ENCODE peak calls at places on chromosomes 3 and 15, in six cellular contexts. M is GM23338, V is esophagus muscularis mucosa, Y is transverse colon, O is sigmoid colon, I is HCT116. W is an unnamed sample.
A peak's percentile ranks its signal among the peaks of the same experiment; 100 is the strongest.

GRCh38 chr3:194276768-194277546 is 74.2 kb downstream of the CPN2 start:
- DNase-seq in V (no peak), M (no peak), Y (peak; percentile 11), O (peak; percentile 81), I (no peak), W (peak; percentile 60)

GRCh38 chr3:133674290-133674912 is 12.7 kb upstream of the TOPBP1 start:
- DNase-seq in M (peak; percentile 54), V (no peak), I (no peak), Y (no peak), O (no peak), W (no peak)

GRCh38 chr15:77603616-77604406 is 28.9 kb downstream of the LINGO1 start:
- DNase-seq in M (no peak), O (no peak), I (no peak), V (no peak), Y (no peak), W (no peak)

GRCh38 chr15:95457520-95457919 is 873.0 kb upstream of the NR2F2 start:
- DNase-seq in Y (no peak), V (no peak), O (no peak), M (no peak), I (no peak), W (no peak)

GRCh38 chr3:105119801-105120340 is 246.8 kb upstream of the ALCAM start:
- DNase-seq in M (no peak), V (no peak), O (no peak), I (no peak), Y (no peak), W (no peak)

GRCh38 chr15:40823572-40824343 is 4.8 kb downstream of the PPP1R14D start:
- DNase-seq in O (no peak), V (no peak), Y (no peak), I (no peak), M (no peak), W (no peak)

GRCh38 chr3:31544634-31545033 is 11.9 kb downstream of the STT3B start:
- DNase-seq in M (no peak), V (no peak), I (no peak), Y (no peak), O (no peak), W (no peak)

GRCh38 chr15:40845511-40846284 is 1.9 kb downstream of the SPINT1 start:
- DNase-seq in Y (peak; percentile 87), I (no peak), V (no peak), M (peak; percentile 59), O (no peak), W (peak; percentile 94)

GRCh38 chr3:171173732-171174131 is 147.2 kb upstream of the SLC2A2 start:
- DNase-seq in O (peak; percentile 68), Y (no peak), I (no peak), M (peak; percentile 41), V (no peak), W (no peak)

GRCh38 chr3:13792512-13793347 is 87.1 kb downstream of the WNT7A start:
- DNase-seq in V (no peak), O (no peak), M (peak; percentile 32), I (no peak), Y (no peak), W (no peak)

GRCh38 chr3:16137044-16137443 is 37.4 kb upstream of the GALNT15 start:
- DNase-seq in M (no peak), I (no peak), O (no peak), Y (no peak), V (no peak), W (no peak)

DNA sequence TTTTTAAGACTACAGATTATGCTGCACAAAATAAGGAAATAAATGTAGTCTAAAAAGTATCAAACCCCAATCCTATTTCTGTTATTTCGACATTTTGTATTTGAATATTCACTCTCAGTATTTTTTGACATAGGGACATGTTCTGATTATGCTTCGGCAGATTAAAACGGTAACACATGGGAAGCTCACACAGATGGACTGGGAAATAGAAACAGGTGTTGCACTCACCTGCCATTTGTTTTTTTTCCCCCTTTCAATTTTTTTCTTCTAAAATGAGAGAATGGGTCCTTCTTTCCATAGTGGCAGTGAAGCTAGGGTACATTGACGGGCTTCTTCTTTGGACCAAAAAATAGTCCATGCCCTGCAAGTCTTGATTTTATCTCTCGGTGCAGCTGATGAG is 163.1 kb downstream of the MYRIP start:
- DNase-seq in M (no peak), O (no peak), Y (no peak), I (no peak), V (no peak), W (no peak)
- TF ChIP-seq POLR2AphosphoS5 in M (no peak), O (no peak), Y (no peak), I (no peak), V (no peak), W (no peak)

GRCh38 chr15:70504305-70504951 is 258.9 kb downstream of the UACA start:
- DNase-seq in V (no peak), Y (peak; percentile 65), M (no peak), I (no peak), O (peak; percentile 83), W (no peak)
- H3K4me1 ChIP-seq in V (peaks cover 36% of the 10 kb centered on the region), Y (no peaks in the 10 kb centered on the region), M (peaks cover 13% of the 10 kb centered on the region), I (peaks cover 54% of the 10 kb centered on the region), O (peaks cover 47% of the 10 kb centered on the region), W (peaks cover 18% of the 10 kb centered on the region)

DNA sequence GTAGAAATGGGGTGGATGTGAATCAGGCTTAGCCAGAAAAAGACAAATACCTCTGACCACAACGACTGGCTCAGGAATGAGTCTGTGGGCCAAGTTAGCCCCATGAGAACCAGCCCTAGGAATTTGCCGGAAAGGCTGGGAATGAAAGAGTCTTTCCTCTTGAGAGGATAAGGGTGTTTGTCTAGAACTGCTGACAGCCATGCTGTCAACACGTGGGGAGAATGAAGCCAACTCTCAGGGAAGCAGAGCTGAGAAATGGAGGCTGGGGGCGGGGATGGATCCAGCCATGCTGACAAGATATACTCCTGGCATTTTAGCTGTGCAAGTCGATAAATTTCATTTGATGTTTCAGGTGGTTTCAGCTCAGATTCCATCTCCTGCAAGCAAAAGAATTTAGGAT is 10.6 kb upstream of the SLC6A1 start:
- DNase-seq in I (no peak), Y (no peak), V (no peak), O (no peak), M (no peak), W (no peak)
- TF ChIP-seq POLR2AphosphoS5 in I (no peak), Y (no peak), V (no peak), O (no peak), M (no peak), W (no peak)

GRCh38 chr15:75212200-75212858 is 10.6 kb downstream of the C15orf39 start:
- DNase-seq in M (no peak), V (no peak), Y (no peak), O (no peak), I (no peak), W (no peak)
- H3K4me1 ChIP-seq in M (no peaks in the 10 kb centered on the region), V (peaks cover 36% of the 10 kb centered on the region), Y (no peaks in the 10 kb centered on the region), O (peaks cover 34% of the 10 kb centered on the region), I (no peaks in the 10 kb centered on the region), W (no peaks in the 10 kb centered on the region)

DNA sequence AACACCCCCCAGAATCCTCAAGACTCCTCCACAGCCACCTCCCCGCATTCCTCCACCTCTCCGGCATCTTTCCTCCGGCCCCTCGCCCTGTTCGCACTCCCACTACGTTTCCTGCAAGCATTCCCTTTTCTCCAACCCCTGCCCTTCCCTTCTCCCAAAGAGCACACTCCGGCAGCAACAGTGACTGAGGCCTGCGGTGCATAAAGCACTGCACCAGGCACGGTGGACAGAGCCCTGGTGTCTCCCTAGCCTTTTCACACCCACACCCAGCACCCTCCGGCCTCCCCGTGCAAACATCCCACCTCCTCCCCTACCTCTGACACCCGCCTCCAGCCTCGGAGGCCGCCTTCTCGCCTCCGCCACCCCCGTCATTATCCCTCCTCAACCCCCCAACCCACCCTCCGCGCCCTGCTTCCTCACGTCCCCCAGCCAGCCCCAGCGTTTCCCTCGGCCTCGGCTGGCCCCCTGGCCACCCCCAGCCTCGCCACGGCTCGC is 577 bp downstream of the ZNF148 start:
- DNase-seq in Y (peak; percentile 43), M (peak; percentile 83), I (no peak), V (no peak), O (no peak), W (peak; percentile 11)
- TF ChIP-seq POLR2AphosphoS5 in Y (no peak), M (no peak), I (no peak), V (no peak), O (no peak), W (no peak)

DNA sequence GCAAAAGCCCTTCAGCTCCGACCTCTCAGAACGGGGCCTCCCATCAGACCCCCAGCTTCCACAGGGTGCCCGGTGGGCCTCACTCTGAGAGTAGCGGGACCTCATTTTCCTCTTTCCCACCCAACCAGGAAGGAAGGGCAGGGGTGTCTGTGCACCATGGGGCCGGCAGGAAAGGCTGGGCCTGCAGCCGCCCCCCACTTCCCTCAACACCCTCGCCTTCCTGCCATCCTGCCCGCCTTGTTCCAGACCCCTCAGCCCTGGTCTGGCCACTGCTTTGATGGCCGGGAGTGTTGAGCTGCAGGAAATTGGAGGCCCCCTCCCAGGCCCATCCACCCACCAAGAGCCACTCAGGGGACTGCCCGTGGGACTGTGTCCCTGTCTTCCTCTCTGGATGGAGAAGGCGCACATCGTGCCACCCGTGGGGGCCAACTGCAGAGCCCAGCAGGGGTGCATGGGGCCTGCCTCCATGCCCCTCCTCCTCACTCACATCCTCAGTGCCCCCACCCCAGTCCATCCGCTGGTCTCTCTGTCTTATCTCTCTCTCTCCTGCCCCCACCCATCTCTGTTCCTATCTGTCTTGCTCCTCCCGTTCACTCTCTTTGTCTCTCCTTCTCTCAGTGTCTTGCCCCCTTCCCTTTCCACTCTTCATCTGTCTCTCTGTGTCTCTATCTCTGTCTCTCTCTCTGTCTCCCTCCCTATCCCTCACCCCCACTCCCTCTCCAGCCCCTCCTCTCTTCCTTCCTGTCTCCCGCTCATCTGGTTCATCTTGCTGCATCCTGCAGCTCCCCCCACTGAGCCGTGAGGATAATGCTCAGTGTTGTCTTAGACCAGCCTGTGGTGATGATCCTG is 1.8 kb upstream of the PLXND1 start:
- DNase-seq in O (no peak), M (peak; percentile 78), V (no peak), I (no peak), Y (no peak), W (no peak)
- H3K4me1 ChIP-seq in O (peaks cover 35% of the 10 kb centered on the region), M (peaks cover 40% of the 10 kb centered on the region), V (peaks cover 86% of the 10 kb centered on the region), I (peaks cover 59% of the 10 kb centered on the region), Y (no peaks in the 10 kb centered on the region), W (no peaks in the 10 kb centered on the region)

GRCh38 chr15:79923515-79924169 is 26.8 kb upstream of the MTHFS start:
- DNase-seq in V (peak; percentile 97), I (peak; percentile 95), Y (peak; percentile 98), M (peak; percentile 98), O (peak; percentile 97), W (peak; percentile 96)

GRCh38 chr15:79919749-79920511 is 23.1 kb upstream of the MTHFS start:
- DNase-seq in Y (no peak), M (no peak), I (no peak), O (no peak), V (no peak), W (no peak)

GRCh38 chr15:79924379-79924778 is 27.6 kb upstream of the MTHFS start:
- DNase-seq in I (no peak), V (no peak), Y (no peak), M (no peak), O (no peak), W (no peak)

GRCh38 chr15:79922512-79923067 is 25.8 kb upstream of the MTHFS start:
- DNase-seq in I (no peak), Y (no peak), O (no peak), M (no peak), V (no peak), W (no peak)

DNA sequence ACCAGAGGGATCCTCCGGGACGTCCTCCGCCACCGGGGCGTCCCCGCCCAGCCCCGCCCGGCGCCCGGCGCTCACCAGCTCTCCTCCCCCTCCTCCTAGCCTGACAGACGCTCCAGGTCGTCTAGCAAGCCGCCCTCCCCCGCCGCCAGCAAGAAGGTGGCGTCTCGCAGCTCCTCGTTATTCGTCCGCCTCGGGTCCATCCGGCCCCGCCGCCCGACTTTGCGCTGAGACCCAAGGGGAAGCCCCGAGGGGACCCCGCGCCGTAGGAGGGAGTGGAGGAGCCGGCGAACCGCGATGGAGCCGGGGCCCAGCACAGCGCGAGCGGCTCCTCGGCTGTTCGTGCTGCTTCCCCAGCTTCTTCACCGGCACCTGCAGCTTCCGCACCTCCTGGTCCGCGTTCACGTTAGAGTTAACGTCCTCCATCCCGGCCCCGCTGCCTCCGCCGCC is 26.3 kb upstream of the MTHFS start:
- DNase-seq in Y (peak; percentile 81), I (no peak), V (no peak), O (peak; percentile 84), M (peak; percentile 77), W (peak; percentile 69)
- TF ChIP-seq POLR2AphosphoS5 in Y (peak; percentile 22), I (no peak), V (no peak), O (no peak), M (no peak), W (no peak)

W was measured in prostate gland.